ENCODE peak calls at places on chromosomes 13 and 19, in four cellular contexts. X is CD8-positive, alpha-beta T cell; S is AG04450; Q is GM12865. T is an unnamed sample.

GRCh38 chr19:33758541-33759013 is 38.1 kb upstream of the KCTD15 start:
- DNase-seq in X (no peak), S (no peak), Q (no peak), T (no peak)

GRCh38 chr19:13665125-13665903 is 99.0 kb upstream of the MRI1 start:
- DNase-seq in X (no peak), S (no peak), Q (no peak), T (no peak)

GRCh38 chr13:35225159-35225558 is 251.3 kb downstream of the MAB21L1 start:
- DNase-seq in X (no peak), S (no peak), Q (no peak), T (no peak)

GRCh38 chr13:101523732-101524131 is 71.3 kb downstream of the ITGBL1 start:
- DNase-seq in X (no peak), S (peak; percentile 7), Q (no peak), T (no peak)

GRCh38 chr19:39498262-39499081 is at the start of gene DLL3:
- DNase-seq in X (no peak), S (no peak), Q (no peak), T (no peak)

GRCh38 chr13:103960011-103960410 is 893.8 kb upstream of the SLC10A2 start:
- DNase-seq in X (no peak), S (no peak), Q (no peak), T (no peak)

GRCh38 chr13:67013709-67014108 is 216.4 kb downstream of the PCDH9 start:
- DNase-seq in X (no peak), S (no peak), Q (no peak), T (no peak)

GRCh38 chr19:13401388-13401787 is 104.9 kb downstream of the CACNA1A start:
- DNase-seq in X (no peak), S (no peak), Q (peak; percentile 58), T (no peak)

GRCh38 chr13:97235549-97236206 is 13.5 kb downstream of the MBNL2 start:
- DNase-seq in X (no peak), S (no peak), Q (no peak), T (no peak)

GRCh38 chr13:94481966-94482365 is 2.5 kb upstream of the DCT start:
- DNase-seq in X (no peak), S (no peak), Q (no peak), T (no peak)

GRCh38 chr13:95607363-95607762 is 37.1 kb downstream of the DZIP1 start:
- DNase-seq in X (no peak), S (no peak), Q (no peak), T (no peak)

GRCh38 chr19:16161848-16162247 is 11.5 kb downstream of the CIB3 start:
- DNase-seq in X (no peak), S (peak; percentile 41), Q (no peak), T (no peak)

GRCh38 chr19:21677696-21678418 is 89.5 kb downstream of the ZNF100 start:
- DNase-seq in X (peak; percentile 15), S (no peak), Q (no peak), T (no peak)

GRCh38 chr13:38166121-38166520 is 183.5 kb upstream of the UFM1 start:
- DNase-seq in X (no peak), S (no peak), Q (no peak), T (no peak)

GRCh38 chr19:7762719-7763293 is at the start of gene CLEC4M:
- DNase-seq in X (no peak), S (no peak), Q (no peak), T (no peak)

GRCh38 chr13:93079294-93079693 is 147.3 kb upstream of the GPC6 start:
- DNase-seq in X (no peak), S (no peak), Q (no peak), T (no peak)

GRCh38 chr19:50819636-50820035 is 4.0 kb downstream of the KLK1 start:
- DNase-seq in X (no peak), S (no peak), Q (no peak), T (no peak)

GRCh38 chr13:80408270-80408669 is 67.3 kb upstream of the SPRY2 start:
- DNase-seq in X (no peak), S (no peak), Q (peak; percentile 34), T (no peak)

GRCh38 chr19:31946491-31946890 is 398.9 kb upstream of the ZNF507 start:
- DNase-seq in X (no peak), S (no peak), Q (no peak), T (no peak)

GRCh38 chr19:37691881-37692504 is 27.6 kb downstream of the ZNF607 start:
- DNase-seq in X (peak; percentile 80), S (peak; percentile 66), Q (peak; percentile 22), T (peak; percentile 88)

GRCh38 chr13:105464249-105464648 is 1071.2 kb downstream of the EFNB2 start:
- DNase-seq in X (no peak), S (no peak), Q (no peak), T (no peak)

GRCh38 chr19:10719466-10719961 is 1.6 kb downstream of the DNM2 start:
- DNase-seq in X (no peak), S (no peak), Q (no peak), T (no peak)

GRCh38 chr13:50268500-50268899 is 253.3 kb downstream of the KCNRG start:
- DNase-seq in X (no peak), S (no peak), Q (no peak), T (no peak)
- TF ChIP-seq CTCF in X (no peak), S (peak; percentile 26), Q (no peak), T (peak; percentile 13)

DNA sequence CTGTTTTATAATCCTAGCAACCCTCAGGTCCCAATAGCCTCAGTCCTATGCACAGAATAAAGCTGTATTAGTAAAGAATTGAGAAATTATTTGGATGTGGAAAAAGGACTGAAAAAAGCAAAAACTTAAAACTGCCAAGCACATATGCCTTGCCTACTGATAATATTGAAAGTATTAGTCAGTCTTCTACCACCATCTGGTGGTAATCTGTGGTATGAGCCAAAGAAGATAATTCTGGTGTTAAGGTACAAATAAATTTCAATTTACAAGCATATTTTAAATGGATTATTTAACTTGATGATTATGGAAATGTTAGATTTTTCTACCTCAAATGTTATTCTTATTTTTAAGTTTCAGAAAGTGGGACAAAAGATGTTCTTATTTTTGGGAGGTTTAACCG is 460.3 kb upstream of the KLHL1 start:
- DNase-seq in X (no peak), S (no peak), Q (peak; percentile 54), T (no peak)
- TF ChIP-seq CTCF in X (no peak), S (peak; percentile 55), Q (peak; percentile 50), T (peak; percentile 93)

GRCh38 chr19:5372572-5373200 is 32.1 kb upstream of the PTPRS start:
- DNase-seq in X (no peak), S (no peak), Q (no peak), T (no peak)

GRCh38 chr19:5369304-5369703 is 28.7 kb upstream of the PTPRS start:
- DNase-seq in X (no peak), S (no peak), Q (no peak), T (no peak)

GRCh38 chr19:5365905-5366304 is 25.3 kb upstream of the PTPRS start:
- DNase-seq in X (no peak), S (no peak), Q (no peak), T (no peak)

GRCh38 chr19:5367530-5368133 is 27.0 kb upstream of the PTPRS start:
- DNase-seq in X (no peak), S (no peak), Q (no peak), T (no peak)

DNA sequence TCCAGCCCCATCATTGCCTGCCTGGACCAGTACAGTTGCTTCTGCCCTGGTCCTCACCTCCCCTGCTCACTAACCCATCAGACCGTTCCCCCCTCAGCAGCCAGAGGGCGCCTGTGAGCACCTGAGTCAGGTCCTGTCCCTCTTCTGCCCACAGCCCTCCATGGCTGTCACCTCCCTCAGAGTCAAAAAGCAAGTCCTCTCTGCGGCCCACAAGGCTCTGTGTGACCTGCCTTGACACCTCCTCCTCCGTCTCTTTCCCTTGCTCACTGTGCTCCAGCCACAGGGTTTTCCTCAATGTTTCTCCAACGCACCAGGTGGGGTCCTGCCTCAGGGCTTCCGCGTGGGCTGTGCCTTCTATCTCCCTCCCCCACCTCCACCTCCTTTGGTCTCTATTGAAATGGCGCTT is 29.4 kb upstream of the PTPRS start:
- DNase-seq in X (peak; percentile 36), S (no peak), Q (peak; percentile 34), T (peak; percentile 54)
- TF ChIP-seq CTCF in X (no peak), S (peak; percentile 63), Q (peak; percentile 69), T (peak; percentile 79)

GRCh38 chr19:35487821-35488220 is 2.4 kb downstream of the KRTDAP start:
- DNase-seq in X (no peak), S (no peak), Q (no peak), T (no peak)

GRCh38 chr19:35486268-35486708 is 4.0 kb downstream of the KRTDAP start:
- DNase-seq in X (no peak), S (no peak), Q (no peak), T (no peak)

GRCh38 chr19:35483089-35483488 is 7.2 kb downstream of the KRTDAP start:
- DNase-seq in X (no peak), S (no peak), Q (peak; percentile 69), T (no peak)

GRCh38 chr19:35488677-35489076 is 1.6 kb downstream of the KRTDAP start:
- DNase-seq in X (no peak), S (no peak), Q (no peak), T (no peak)

GRCh38 chr19:35484637-35485036 is 5.6 kb downstream of the KRTDAP start:
- DNase-seq in X (no peak), S (no peak), Q (peak; percentile 92), T (no peak)
- TF ChIP-seq CTCF in X (no peak), S (no peak), Q (no peak), T (no peak)

DNA sequence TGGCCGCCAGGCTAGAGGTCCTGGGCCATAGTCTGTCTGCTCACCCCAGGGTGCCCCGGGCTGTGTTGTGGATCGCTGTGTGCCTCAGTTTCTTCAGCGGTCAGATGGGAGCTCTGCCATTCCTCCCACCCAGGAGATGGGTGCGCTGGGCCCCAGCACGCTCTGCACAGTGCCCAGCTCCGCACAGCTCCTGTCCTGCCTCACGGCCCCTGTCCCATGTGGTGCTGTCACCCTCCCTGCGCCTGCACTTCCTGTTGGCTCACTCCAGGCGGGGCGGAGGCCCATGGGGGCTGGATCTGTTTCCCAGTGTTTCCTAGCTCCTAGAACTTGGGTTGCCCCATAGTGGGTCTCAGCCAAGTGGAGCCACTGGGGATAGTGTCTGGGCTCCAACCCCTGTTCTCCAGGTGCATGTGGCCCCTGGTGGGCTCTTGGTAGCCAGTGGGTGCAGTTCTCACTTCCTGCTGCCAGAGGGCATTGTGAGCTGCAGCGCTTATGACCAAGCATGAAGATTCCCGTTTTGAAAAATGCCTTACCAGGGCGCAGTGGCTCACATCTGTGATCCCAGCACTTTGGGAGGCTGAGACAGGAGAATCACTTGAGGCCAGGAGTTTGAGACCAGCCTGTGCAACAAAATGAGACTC is 69.8 kb downstream of the KDM4B start:
- DNase-seq in X (no peak), S (no peak), Q (peak; percentile 31), T (no peak)
- TF ChIP-seq CTCF in X (no peak), S (peak; percentile 63), Q (peak; percentile 41), T (peak; percentile 34)

DNA sequence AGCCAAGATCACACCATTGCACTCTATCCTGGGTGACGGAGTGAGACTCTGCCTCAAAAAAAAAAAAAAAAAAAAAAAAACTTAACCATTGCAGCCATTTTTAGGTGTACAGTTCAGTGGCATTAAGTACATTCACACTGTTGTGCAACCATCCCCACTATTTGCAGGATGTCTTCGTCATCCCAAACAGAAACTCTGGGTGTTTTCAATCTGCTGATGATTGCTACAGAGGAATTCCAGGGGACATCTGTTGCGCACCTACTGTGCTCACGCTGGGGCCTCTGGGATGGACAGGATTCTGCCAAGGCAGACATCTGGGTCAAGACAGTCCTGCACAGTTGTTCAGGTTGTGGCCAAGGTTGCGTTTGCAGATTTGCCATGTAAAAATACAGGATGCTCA is 2.4 kb upstream of the APOC4 start:
- DNase-seq in X (no peak), S (no peak), Q (no peak), T (no peak)
- TF ChIP-seq CTCF in X (no peak), S (no peak), Q (no peak), T (no peak)

T was measured in D721Med.